ENCODE peak calls at places on chromosomes 6 and 20, in five cellular contexts. O, F, B, V and X are unnamed samples.

GRCh38 chr20:56731041-56731440 is 101.9 kb downstream of the TFAP2C start:
- DNase-seq in F (no peak), O (no peak), V (no peak), B (no peak), X (no peak)

GRCh38 chr6:109406196-109406595 is 23.9 kb upstream of the CD164 start:
- DNase-seq in O (no peak), V (peak), F (peak), B (no peak), X (no peak)

GRCh38 chr6:97189767-97190166 is 93.2 kb downstream of the MMS22L start:
- DNase-seq in F (no peak), B (no peak), V (peak), O (peak), X (no peak)

GRCh38 chr20:44137210-44137781 is 49.7 kb downstream of the JPH2 start:
- DNase-seq in O (no peak), V (peak), F (no peak), B (no peak), X (no peak)

GRCh38 chr20:57560554-57561355 is at the start of gene PCK1:
- DNase-seq in F (no peak), V (peak), B (peak), O (no peak), X (peak)

GRCh38 chr6:144285798-144286502 is 815 bp downstream of the UTRN start:
- DNase-seq in F (peak), B (no peak), O (peak), V (peak), X (peak)

GRCh38 chr6:8029243-8029870 is 34.8 kb downstream of the BLOC1S5 start:
- DNase-seq in B (no peak), O (peak), F (no peak), V (peak), X (no peak)

GRCh38 chr6:16684195-16684689 is 77.0 kb downstream of the ATXN1 start:
- DNase-seq in V (no peak), B (no peak), F (peak), O (no peak), X (no peak)

GRCh38 chr6:26474439-26474881 is 16.7 kb downstream of the BTN2A1 start:
- DNase-seq in B (no peak), F (no peak), O (no peak), V (no peak), X (no peak)

GRCh38 chr20:25065625-25066338 is 7.8 kb upstream of the ACSS1 start:
- DNase-seq in F (peak), B (peak), O (peak), V (peak), X (peak)

GRCh38 chr20:2212457-2213005 is 83.3 kb upstream of the TGM3 start:
- DNase-seq in V (no peak), O (no peak), B (no peak), F (no peak), X (no peak)

GRCh38 chr20:13200767-13201500 is 20.1 kb upstream of the ISM1 start:
- DNase-seq in O (no peak), B (no peak), V (no peak), F (no peak), X (no peak)

GRCh38 chr20:13205402-13205801 is 15.7 kb upstream of the ISM1 start:
- DNase-seq in V (no peak), F (peak), O (no peak), B (no peak), X (no peak)

GRCh38 chr20:13207016-13207415 is 14.1 kb upstream of the ISM1 start:
- DNase-seq in V (no peak), O (no peak), B (no peak), F (no peak), X (no peak)

GRCh38 chr20:13202553-13202952 is 18.5 kb upstream of the ISM1 start:
- DNase-seq in V (no peak), F (no peak), O (no peak), B (no peak), X (no peak)

DNA sequence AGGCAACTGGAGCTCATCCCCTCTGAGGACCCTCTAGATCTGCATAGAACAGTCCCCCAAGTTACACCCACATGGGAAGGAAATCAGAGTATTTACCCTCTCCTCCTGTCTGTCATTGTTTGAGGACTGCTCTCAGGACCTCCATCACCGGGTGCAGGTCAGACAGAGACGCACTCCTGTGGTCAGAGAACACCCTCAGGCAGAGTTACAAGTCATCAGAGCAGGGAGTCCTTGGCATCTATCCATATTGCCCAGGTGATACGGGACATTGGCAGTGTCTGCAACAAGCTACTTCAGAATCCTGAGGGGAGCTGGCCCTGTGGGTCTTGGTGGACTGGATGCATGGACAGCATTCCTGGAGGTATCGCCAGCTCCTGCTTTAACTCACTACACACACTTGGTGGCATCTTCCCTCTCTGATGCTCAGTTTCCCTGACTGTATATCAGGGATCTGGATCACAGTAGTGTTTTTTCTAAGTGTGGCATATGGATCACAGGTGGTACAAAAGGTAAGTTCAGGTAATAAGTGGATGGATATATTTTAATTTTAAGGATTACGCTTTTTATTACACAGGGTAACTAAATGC is 15.1 kb upstream of the ISM1 start:
- DNase-seq in F (peak), V (no peak), O (no peak), B (no peak), X (no peak)
- H3K9ac ChIP-seq in F (no peak), V (no peak), O (no peak), B (no peak), X (no peak)

DNA sequence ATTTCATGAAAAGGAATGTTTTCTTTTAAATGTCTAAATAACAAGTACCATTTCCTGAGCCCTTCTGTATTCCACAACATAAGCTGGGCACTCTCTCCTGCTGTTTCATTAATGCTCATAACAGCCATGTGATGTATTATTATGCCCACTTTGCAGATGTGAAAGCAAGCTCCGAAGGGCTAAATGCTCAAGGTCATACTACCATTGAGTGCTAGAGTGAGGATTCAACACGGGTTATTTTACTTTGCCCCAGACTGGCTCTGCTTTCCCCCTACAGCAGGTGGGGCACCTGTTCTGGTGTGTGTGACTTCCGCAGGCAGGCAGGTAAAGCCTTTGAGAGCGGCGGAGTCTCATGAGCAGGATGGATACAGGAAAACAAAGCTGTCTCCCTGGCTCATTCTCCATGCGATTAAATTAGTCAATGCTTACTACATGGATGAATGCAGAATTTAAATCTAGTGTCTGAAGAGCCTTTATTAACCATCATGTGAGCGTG is 30.3 kb downstream of the CNKSR3 start:
- DNase-seq in O (no peak), V (no peak), B (no peak), F (no peak), X (no peak)
- H3K9ac ChIP-seq in O (no peak), V (peak), B (peak), F (no peak), X (no peak)

GRCh38 chr6:5004373-5005037 is 668 bp upstream of the RPP40 start:
- DNase-seq in O (no peak), F (peak), B (no peak), V (peak), X (no peak)
- H3K9ac ChIP-seq in O (peak), F (peak), B (peak), V (peak), X (peak)

DNA sequence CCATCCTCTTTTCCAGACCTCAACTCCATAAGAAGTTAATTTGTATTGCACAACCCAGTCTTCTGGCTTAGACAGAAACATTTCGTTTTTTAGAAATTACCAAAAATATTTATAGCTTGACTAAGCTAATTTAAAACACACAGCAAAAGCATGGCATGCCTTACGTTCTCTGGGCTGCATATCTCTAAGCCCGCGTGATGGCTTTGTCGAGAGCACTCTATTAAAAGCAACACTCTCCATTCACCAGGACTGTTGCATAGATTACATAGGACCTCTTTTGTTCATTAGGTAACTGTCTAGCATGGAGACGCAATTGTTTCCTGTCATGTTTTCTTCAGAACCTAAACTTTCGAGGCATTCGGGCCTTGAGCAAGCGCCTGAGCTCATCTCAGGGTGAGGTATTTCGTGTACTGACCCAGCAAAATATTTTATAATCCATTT is 104.5 kb downstream of the IBTK start:
- DNase-seq in O (no peak), F (no peak), V (peak), B (no peak), X (no peak)
- H3K9ac ChIP-seq in O (no peak), F (no peak), V (peak), B (no peak), X (no peak)